ENCODE peak calls at places on chromosomes 3 and 15, in nine cellular contexts. C is endodermal cell; T is neuronal stem cell; E is CD8-positive, alpha-beta memory T cell; V is neural progenitor cell; O is cardiac muscle cell; D is K562; Z is CD8-positive, alpha-beta T cell; P is esophagus squamous epithelium. L is an unnamed sample.

GRCh38 chr3:99542771-99543518 is 95.4 kb upstream of the COL8A1 start:
- DNase-seq in C (no peak), T (no peak), E (no peak), V (no peak), O (no peak), D (no peak), Z (no peak), P (no peak), L (no peak)

GRCh38 chr15:81339321-81339720 is 15.4 kb upstream of the STARD5 start:
- DNase-seq in C (no peak), T (no peak), E (no peak), V (no peak), O (no peak), D (no peak), Z (no peak), P (no peak), L (no peak)

GRCh38 chr3:159667261-159667660 is 321.4 kb upstream of the IL12A start:
- DNase-seq in C (no peak), T (no peak), E (no peak), V (no peak), O (no peak), D (no peak), Z (no peak), P (no peak), L (no peak)

GRCh38 chr3:122067588-122068240 is 12.6 kb downstream of the CD86 start:
- DNase-seq in C (no peak), T (no peak), E (no peak), V (no peak), O (no peak), D (no peak), Z (no peak), P (no peak), L (no peak)

GRCh38 chr3:197406266-197406665 is 107.9 kb upstream of the DLG1 start:
- DNase-seq in C (no peak), T (no peak), E (no peak), V (no peak), O (peak; percentile 72), D (no peak), Z (no peak), P (no peak), L (no peak)

GRCh38 chr15:33021806-33022389 is 172.6 kb downstream of the FMN1 start:
- DNase-seq in C (no peak), T (peak; percentile 23), E (no peak), V (peak; percentile 70), O (peak; percentile 66), D (peak; percentile 52), Z (no peak), P (no peak), L (no peak)

GRCh38 chr15:90760661-90761232 is 43.6 kb downstream of the BLM start:
- DNase-seq in C (no peak), T (no peak), E (no peak), V (no peak), O (no peak), D (no peak), Z (no peak), P (no peak), L (no peak)

GRCh38 chr3:35492846-35493245 is 146.5 kb upstream of the ARPP21 start:
- DNase-seq in C (no peak), T (no peak), E (no peak), V (no peak), O (no peak), D (no peak), Z (no peak), P (no peak), L (no peak)

GRCh38 chr15:92930061-92930460 is 29.9 kb downstream of the CHD2 start:
- DNase-seq in C (no peak), T (no peak), E (no peak), V (no peak), O (no peak), D (no peak), Z (no peak), P (no peak), L (no peak)

GRCh38 chr15:55535436-55535835 is 27.4 kb upstream of the DNAAF4 start:
- DNase-seq in C (no peak), T (no peak), E (no peak), V (no peak), O (no peak), D (no peak), Z (no peak), P (no peak), L (no peak)

DNA sequence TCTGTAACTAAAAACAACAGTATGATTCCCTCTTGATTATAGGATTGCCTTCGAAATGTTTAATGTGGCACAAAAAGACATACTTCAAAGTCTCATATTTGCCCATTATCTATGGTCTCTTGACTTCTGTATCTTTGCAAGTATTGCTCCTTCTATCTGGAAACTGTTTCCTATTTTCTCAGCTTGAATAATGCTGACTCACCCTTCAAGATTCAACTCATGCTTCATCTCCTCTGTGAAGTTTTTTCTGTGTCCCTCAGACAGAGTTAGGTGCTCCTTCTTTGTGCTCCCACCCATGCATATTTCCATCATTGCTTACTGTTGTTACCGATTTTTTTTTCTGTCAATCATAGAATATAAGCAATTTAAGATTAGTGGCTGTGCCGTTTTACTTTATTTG is 192.8 kb upstream of the ROBO1 start:
- DNase-seq in C (no peak), T (no peak), E (no peak), V (no peak), O (no peak), D (no peak), Z (no peak), P (no peak), L (no peak)
- H3K4me1 ChIP-seq in C (no peaks in the 10 kb centered on the region), T (no peaks in the 10 kb centered on the region), E (no peaks in the 10 kb centered on the region), V (no peaks in the 10 kb centered on the region), O (no peaks in the 10 kb centered on the region), D (no peaks in the 10 kb centered on the region), Z (no peaks in the 10 kb centered on the region), P (no peaks in the 10 kb centered on the region), L (no peaks in the 10 kb centered on the region)

DNA sequence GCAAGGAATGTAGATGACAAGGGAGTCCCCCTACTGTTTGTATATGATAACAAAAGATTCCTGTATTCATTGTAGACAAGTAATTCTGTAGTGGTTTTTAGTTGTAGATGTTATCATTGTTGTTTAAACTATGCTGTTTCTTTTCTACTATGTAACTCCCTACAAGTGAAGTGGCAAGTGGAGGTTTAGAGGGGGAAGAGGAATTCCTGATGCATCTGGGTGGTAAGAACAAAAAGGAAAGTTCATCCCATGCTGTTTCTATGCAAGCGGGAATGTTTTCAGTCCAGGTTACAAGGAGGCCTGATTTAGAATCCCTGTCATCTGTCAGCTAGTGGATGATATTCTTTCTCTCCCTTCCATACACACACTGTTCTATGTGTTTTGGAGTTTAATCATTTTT is 67.5 kb downstream of the IMPG2 start:
- DNase-seq in C (no peak), T (peak; percentile 15), E (no peak), V (peak; percentile 36), O (no peak), D (peak; percentile 4), Z (no peak), P (no peak), L (no peak)
- H3K4me3 ChIP-seq in C (no peak overlapping the region), T (no peak overlapping the region), E (no peak overlapping the region), V (no peak overlapping the region), O (no peak overlapping the region), D (no peak overlapping the region), Z (no peak overlapping the region), P (no peak overlapping the region), L (no peak overlapping the region)

GRCh38 chr3:30642715-30643361 is 36.4 kb downstream of the TGFBR2 start:
- DNase-seq in C (no peak), T (no peak), E (no peak), V (no peak), O (no peak), D (no peak), Z (no peak), P (no peak), L (no peak)

GRCh38 chr3:30641612-30642251 is 35.3 kb downstream of the TGFBR2 start:
- DNase-seq in C (no peak), T (no peak), E (no peak), V (no peak), O (no peak), D (no peak), Z (no peak), P (no peak), L (no peak)

GRCh38 chr3:30645077-30645476 is 38.7 kb downstream of the TGFBR2 start:
- DNase-seq in C (no peak), T (no peak), E (no peak), V (no peak), O (no peak), D (no peak), Z (no peak), P (no peak), L (no peak)

GRCh38 chr3:30644615-30645014 is 38.2 kb downstream of the TGFBR2 start:
- DNase-seq in C (no peak), T (no peak), E (peak; percentile 34), V (no peak), O (peak; percentile 77), D (no peak), Z (peak; percentile 57), P (no peak), L (peak; percentile 44)

DNA sequence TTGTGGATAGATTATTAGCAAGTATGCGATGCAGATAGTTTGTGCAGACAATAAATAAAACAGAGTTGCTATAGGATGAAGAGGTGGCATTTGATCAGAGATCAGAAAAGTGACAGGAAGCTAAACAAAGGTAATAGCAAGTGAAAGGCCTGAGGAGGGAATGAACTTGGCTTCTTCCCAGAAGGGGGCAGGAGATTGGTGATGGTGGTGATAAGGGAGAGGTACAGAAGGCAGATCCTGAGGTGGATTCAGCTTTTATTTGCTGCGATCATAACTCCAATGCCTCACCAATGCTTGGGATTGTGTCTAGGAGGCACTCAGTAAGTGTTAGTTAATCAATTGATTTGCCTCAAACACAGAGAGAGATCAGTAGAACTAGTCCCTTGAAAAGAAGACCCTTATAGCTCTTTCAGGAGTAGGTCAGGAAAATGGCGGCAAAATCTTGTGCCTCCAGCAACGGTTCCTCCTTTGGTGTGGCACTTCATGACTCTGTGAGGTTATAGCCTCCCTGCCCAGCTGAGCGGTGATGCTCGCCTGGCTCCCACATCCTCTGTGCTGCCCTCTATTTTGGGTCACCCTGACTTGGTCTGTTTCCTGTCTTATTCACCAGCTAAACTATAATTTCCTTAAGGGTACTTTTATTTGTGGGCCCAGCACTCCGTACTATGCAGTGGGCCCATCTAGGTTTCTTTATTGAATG is 37.5 kb downstream of the TGFBR2 start:
- DNase-seq in C (no peak), T (no peak), E (peak; percentile 44), V (no peak), O (no peak), D (no peak), Z (peak; percentile 59), P (no peak), L (no peak)
- H3K4me1 ChIP-seq in C (no peaks in the 10 kb centered on the region), T (peaks cover 1% of the 10 kb centered on the region), E (peaks cover 98% of the 10 kb centered on the region), V (peaks cover 6% of the 10 kb centered on the region), O (peaks cover 23% of the 10 kb centered on the region), D (no peaks in the 10 kb centered on the region), Z (peaks cover 100% of the 10 kb centered on the region), P (no peaks in the 10 kb centered on the region), L (peaks cover 12% of the 10 kb centered on the region)

GRCh38 chr3:48468329-48468731 is 21.8 kb downstream of the ATRIP start:
- DNase-seq in C (no peak), T (no peak), E (no peak), V (no peak), O (no peak), D (no peak), Z (no peak), P (no peak), L (no peak)
- H3K4me3 ChIP-seq in C (no peak overlapping the region), T (no peak overlapping the region), E (no peak overlapping the region), V (no peak overlapping the region), O (no peak overlapping the region), D (no peak overlapping the region), Z (no peak overlapping the region), P (no peak overlapping the region), L (no peak overlapping the region)

L was measured in breast epithelium.